ENCODE peak calls at places on chromosomes 4 and X, in six cellular contexts. E is mesothelial cell of epicardium, O is NCI-H1048, Q is HFFc6, C is cerebellum, B is endodermal cell. G is an unnamed sample.
A peak's percentile ranks its signal among the peaks of the same experiment; 100 is the strongest.

GRCh38 chr4:8593268-8594096 is 917 bp downstream of the CPZ start:
- DNase-seq in Q (no peak), C (no peak), E (no peak), O (no peak), B (peak; percentile 75), G (no peak)

GRCh38 chr4:168309781-168310180 is 8.8 kb downstream of the DDX60 start:
- DNase-seq in O (no peak), Q (no peak), E (no peak), C (no peak), B (no peak), G (no peak)

GRCh38 chr4:36349904-36350554 is 68.6 kb downstream of the DTHD1 start:
- DNase-seq in C (no peak), E (no peak), Q (no peak), O (no peak), B (no peak), G (no peak)

GRCh38 chr4:47551682-47552081 is 66.6 kb downstream of the ATP10D start:
- DNase-seq in C (no peak), Q (peak; percentile 68), E (no peak), B (no peak), O (no peak), G (no peak)

GRCh38 chrX:109448539-109448938 is 33.3 kb downstream of the GUCY2F start:
- DNase-seq in O (peak; percentile 1), E (no peak), C (no peak), Q (no peak), B (no peak), G (peak; percentile 0)

GRCh38 chr4:7061815-7062214 is 6.0 kb downstream of the GRPEL1 start:
- DNase-seq in E (no peak), O (no peak), Q (no peak), C (no peak), B (no peak), G (no peak)

GRCh38 chr4:5863461-5864113 is 29.3 kb downstream of the CRMP1 start:
- DNase-seq in B (no peak), C (no peak), Q (peak; percentile 82), E (no peak), O (no peak), G (no peak)

GRCh38 chr4:124203613-124204284 is 508.8 kb downstream of the ANKRD50 start:
- DNase-seq in C (no peak), Q (peak; percentile 70), B (no peak), O (no peak), E (no peak), G (no peak)

GRCh38 chr4:148845609-148846008 is 403.4 kb upstream of the NR3C2 start:
- DNase-seq in C (no peak), Q (no peak), O (no peak), E (no peak), B (no peak), G (no peak)

GRCh38 chr4:33924239-33924638 is 2320.1 kb downstream of the ARAP2 start:
- DNase-seq in B (peak; percentile 53), E (no peak), C (no peak), Q (peak; percentile 70), O (no peak), G (no peak)

GRCh38 chr4:15438939-15439524 is 11.2 kb downstream of the C1QTNF7 start:
- DNase-seq in E (no peak), Q (peak; percentile 19), O (no peak), B (no peak), C (no peak), G (no peak)

GRCh38 chr4:102610476-102610875 is 109.3 kb downstream of the NFKB1 start:
- DNase-seq in O (no peak), Q (no peak), E (no peak), C (peak; percentile 66), B (no peak), G (peak; percentile 75)

GRCh38 chr4:103499094-103499493 is 220.7 kb downstream of the TACR3 start:
- DNase-seq in B (no peak), E (no peak), O (no peak), Q (peak; percentile 13), C (no peak), G (no peak)

GRCh38 chrX:2490634-2491033 is 10.1 kb downstream of the DHRSX start:
- DNase-seq in C (no peak), Q (no peak), B (peak; percentile 19), O (no peak), E (no peak), G (no peak)

GRCh38 chr4:15374697-15375096 is 53.1 kb upstream of the C1QTNF7 start:
- DNase-seq in O (no peak), B (no peak), C (no peak), E (no peak), Q (no peak), G (no peak)

GRCh38 chr4:914531-914930 is 17.6 kb downstream of the GAK start:
- DNase-seq in E (no peak), Q (no peak), B (no peak), C (no peak), O (no peak), G (no peak)

GRCh38 chrX:93322110-93322509 is 351.3 kb downstream of the NAP1L3 start:
- DNase-seq in C (no peak), O (no peak), Q (no peak), E (no peak), B (no peak), G (no peak)

GRCh38 chr4:156970501-156971167 is 965 bp downstream of the PDGFC start:
- DNase-seq in Q (peak; percentile 54), O (peak; percentile 25), E (peak; percentile 37), C (peak; percentile 7), B (peak; percentile 87), G (peak; percentile 26)

GRCh38 chr4:25367004-25367621 is 9.9 kb upstream of the ANAPC4 start:
- DNase-seq in O (no peak), B (no peak), C (peak; percentile 9), Q (peak; percentile 29), E (no peak), G (peak; percentile 34)

GRCh38 chr4:164536829-164537228 is 217.1 kb upstream of the SMIM31 start:
- DNase-seq in C (no peak), B (no peak), O (no peak), Q (peak; percentile 69), E (no peak), G (no peak)

GRCh38 chr4:180356766-180357165 is 1886.4 kb upstream of the TENM3 start:
- DNase-seq in Q (no peak), B (no peak), O (no peak), C (no peak), E (no peak), G (no peak)

GRCh38 chr4:33255094-33255493 is 2534.9 kb downstream of the PCDH7 start:
- DNase-seq in Q (no peak), B (peak; percentile 63), C (no peak), O (no peak), E (no peak), G (no peak)

GRCh38 chrX:68420559-68420958 is 12.7 kb downstream of the OPHN1 start:
- DNase-seq in B (no peak), Q (no peak), O (no peak), C (no peak), E (no peak), G (no peak)

GRCh38 chrX:145751943-145752342 is 65.7 kb upstream of the SLITRK2 start:
- DNase-seq in Q (no peak), C (no peak), B (no peak), O (no peak), E (no peak), G (no peak)

GRCh38 chr4:985123-985830 is 1.6 kb upstream of the IDUA start:
- DNase-seq in Q (no peak), E (no peak), C (peak; percentile 75), O (no peak), B (peak; percentile 92), G (peak; percentile 73)

G was measured in cerebellar cortex.